ENCODE peak calls at places on chromosomes 3 and 15, in nine cellular contexts. J is activated naive CD8-positive, alpha-beta T cell treated with anti-CD3 and anti-CD28 coated beads, Interleukin-2, amount 10 ng/mL, durations not matched to agents 7 days and 5 days; Z is HS-27A; K is GM10248; E is epithelial cell of esophagus; T is ovary; D is neural crest cell; N is foreskin melanocyte; L is GM18507. W is an unnamed sample.
A peak's percentile ranks its signal among the peaks of the same experiment; 100 is the strongest.

GRCh38 chr3:73037369-73037699 is 24.1 kb upstream of the EBLN2 start:
- DNase-seq in J (no peak), Z (peak; percentile 51), K (no peak), E (peak; percentile 11), T (no peak), D (no peak), N (no peak), L (no peak), W (no peak)

GRCh38 chr3:99620976-99621375 is 17.4 kb upstream of the COL8A1 start:
- DNase-seq in J (no peak), Z (no peak), K (no peak), E (no peak), T (no peak), D (no peak), N (no peak), L (no peak), W (no peak)

GRCh38 chr3:72818915-72819314 is 29.3 kb downstream of the SHQ1 start:
- DNase-seq in J (no peak), Z (no peak), K (no peak), E (peak; percentile 39), T (no peak), D (no peak), N (peak; percentile 60), L (no peak), W (peak; percentile 43)

GRCh38 chr3:141707741-141708203 is 30.3 kb upstream of the RNF7 start:
- DNase-seq in J (no peak), Z (peak; percentile 29), K (no peak), E (no peak), T (no peak), D (no peak), N (peak; percentile 75), L (no peak), W (no peak)

GRCh38 chr3:8239718-8240698 is 261.6 kb upstream of the LMCD1 start:
- DNase-seq in J (no peak), Z (peak; percentile 33), K (peak; percentile 28), E (peak; percentile 77), T (no peak), D (peak; percentile 61), N (peak; percentile 42), L (peak; percentile 5), W (peak; percentile 61)

GRCh38 chr3:182837855-182838454 is 44.7 kb downstream of the ATP11B start:
- DNase-seq in J (no peak), Z (no peak), K (no peak), E (peak; percentile 34), T (no peak), D (no peak), N (peak; percentile 20), L (no peak), W (peak; percentile 44)

GRCh38 chr3:151011427-151011826 is 38.9 kb upstream of the CLRN1 start:
- DNase-seq in J (no peak), Z (no peak), K (no peak), E (peak; percentile 92), T (no peak), D (no peak), N (peak; percentile 33), L (no peak), W (peak; percentile 90)

GRCh38 chr3:60992395-60992794 is 258.9 kb downstream of the FHIT start:
- DNase-seq in J (no peak), Z (no peak), K (no peak), E (no peak), T (no peak), D (no peak), N (no peak), L (no peak), W (no peak)

GRCh38 chr15:91168457-91168856 is 68.4 kb downstream of the SV2B start:
- DNase-seq in J (no peak), Z (no peak), K (no peak), E (no peak), T (no peak), D (no peak), N (no peak), L (no peak), W (no peak)

GRCh38 chr3:80688814-80689213 is 921.0 kb upstream of the ROBO1 start:
- DNase-seq in J (no peak), Z (no peak), K (no peak), E (peak; percentile 51), T (no peak), D (no peak), N (no peak), L (no peak), W (peak; percentile 32)

GRCh38 chr3:120442975-120443517 is 7.7 kb downstream of the FSTL1 start:
- DNase-seq in J (no peak), Z (no peak), K (no peak), E (no peak), T (no peak), D (no peak), N (no peak), L (no peak), W (no peak)

GRCh38 chr3:98812851-98813374 is 49.8 kb downstream of the ST3GAL6 start:
- DNase-seq in J (no peak), Z (no peak), K (peak; percentile 39), E (peak; percentile 56), T (no peak), D (no peak), N (no peak), L (no peak), W (peak; percentile 71)

GRCh38 chr3:190120161-190121060 is at the start of gene P3H2:
- DNase-seq in J (peak; percentile 39), Z (peak; percentile 74), K (peak; percentile 77), E (peak; percentile 92), T (peak; percentile 88), D (peak; percentile 68), N (peak; percentile 67), L (no peak), W (peak; percentile 80)

GRCh38 chr3:195120199-195120556 is 150.8 kb downstream of the XXYLT1 start:
- DNase-seq in J (no peak), Z (no peak), K (no peak), E (no peak), T (no peak), D (no peak), N (no peak), L (no peak), W (no peak)

GRCh38 chr15:61681038-61681418 is 379.2 kb downstream of the VPS13C start:
- DNase-seq in J (no peak), Z (no peak), K (no peak), E (no peak), T (no peak), D (no peak), N (no peak), L (no peak), W (no peak)

GRCh38 chr3:186930639-186931486 is 537 bp downstream of the ST6GAL1 start:
- DNase-seq in J (peak; percentile 70), Z (no peak), K (peak; percentile 77), E (peak; percentile 37), T (peak; percentile 20), D (peak; percentile 57), N (peak; percentile 41), L (peak; percentile 55), W (peak; percentile 34)

GRCh38 chr3:2036096-2036495 is 62.6 kb upstream of the CNTN4 start:
- DNase-seq in J (no peak), Z (no peak), K (no peak), E (no peak), T (no peak), D (no peak), N (no peak), L (no peak), W (no peak)

GRCh38 chr15:77988386-77989301 is 88.9 kb downstream of the TBC1D2B start:
- DNase-seq in J (peak; percentile 33), Z (no peak), K (no peak), E (no peak), T (peak; percentile 23), D (no peak), N (no peak), L (no peak), W (no peak)

GRCh38 chr15:73305331-73306211 is 63.2 kb downstream of the HCN4 start:
- DNase-seq in J (no peak), Z (peak; percentile 31), K (peak; percentile 61), E (peak; percentile 90), T (no peak), D (peak; percentile 45), N (peak; percentile 66), L (no peak), W (peak; percentile 86)

GRCh38 chr3:43062556-43063040 is 43.3 kb downstream of the POMGNT2 start:
- DNase-seq in J (no peak), Z (no peak), K (no peak), E (no peak), T (no peak), D (no peak), N (no peak), L (no peak), W (no peak)